ENCODE peak calls at places on chromosomes 13 and 19, in nine cellular contexts. O, H, B, M, S, U, T, K and Y are unnamed samples.

GRCh38 chr19:15187026-15188007 is 13.5 kb downstream of the NOTCH3 start:
- DNase-seq in T (no peak), B (no peak), U (no peak), S (no peak), M (no peak), K (no peak), O (no peak), H (no peak), Y (no peak)

GRCh38 chr13:105538346-105538745 is 997.1 kb downstream of the EFNB2 start:
- DNase-seq in T (no peak), B (no peak), U (no peak), K (no peak), O (no peak), H (no peak), M (no peak), S (no peak), Y (no peak)

GRCh38 chr13:110423689-110424302 is 116.7 kb downstream of the COL4A2 start:
- DNase-seq in K (no peak), S (no peak), B (no peak), M (no peak), H (no peak), T (no peak), U (no peak), O (no peak), Y (no peak)

GRCh38 chr19:45446295-45446694 is 21.5 kb upstream of the FOSB start:
- DNase-seq in T (no peak), U (peak; percentile 48), H (no peak), S (no peak), M (peak; percentile 69), B (no peak), O (no peak), K (no peak), Y (peak; percentile 43)

GRCh38 chr13:42985312-42986175 is 6.5 kb downstream of the EPSTI1 start:
- DNase-seq in S (no peak), B (no peak), M (peak; percentile 71), T (no peak), O (peak; percentile 15), K (no peak), H (no peak), U (peak; percentile 90), Y (peak; percentile 74)

GRCh38 chr19:39499082-39499642 is 415 bp downstream of the DLL3 start:
- DNase-seq in O (no peak), S (no peak), H (no peak), U (no peak), M (no peak), K (no peak), T (no peak), B (no peak), Y (peak; percentile 11)

GRCh38 chr19:45045671-45046353 is 7.0 kb downstream of the CLASRP start:
- DNase-seq in O (peak; percentile 50), T (no peak), U (no peak), H (no peak), B (no peak), S (no peak), M (no peak), K (no peak), Y (no peak)

GRCh38 chr19:13428352-13428751 is 77.9 kb downstream of the CACNA1A start:
- DNase-seq in T (no peak), S (no peak), B (no peak), O (no peak), H (no peak), K (no peak), M (peak; percentile 40), U (peak; percentile 14), Y (peak; percentile 2)

GRCh38 chr19:46173886-46174475 is 25.9 kb downstream of the IGFL2 start:
- DNase-seq in T (no peak), B (no peak), K (no peak), M (no peak), U (no peak), O (no peak), S (no peak), H (no peak), Y (no peak)

GRCh38 chr19:49408816-49409440 is 14.3 kb downstream of the PTH2 start:
- DNase-seq in U (no peak), B (no peak), T (no peak), M (no peak), S (no peak), H (no peak), O (no peak), K (no peak), Y (no peak)

GRCh38 chr13:51999525-51999924 is 11.7 kb downstream of the ATP7B start:
- DNase-seq in B (no peak), O (peak; percentile 79), U (peak; percentile 8), T (no peak), S (no peak), K (no peak), H (no peak), M (peak; percentile 31), Y (no peak)

GRCh38 chr19:623974-624373 is 9.4 kb downstream of the POLRMT start:
- DNase-seq in S (no peak), H (no peak), M (peak; percentile 86), B (no peak), K (no peak), O (no peak), T (no peak), U (peak; percentile 41), Y (peak; percentile 91)

GRCh38 chr19:35509861-35510625 is 3.4 kb downstream of the DMKN start:
- DNase-seq in H (peak; percentile 42), B (peak; percentile 82), O (peak; percentile 90), S (no peak), T (peak; percentile 78), K (no peak), U (peak; percentile 23), M (peak; percentile 32), Y (peak; percentile 26)

GRCh38 chr19:35511337-35511736 is 2.1 kb downstream of the DMKN start:
- DNase-seq in B (no peak), H (no peak), S (no peak), M (no peak), O (no peak), K (no peak), U (no peak), T (no peak), Y (no peak)

GRCh38 chr19:35512831-35513230 is 618 bp downstream of the DMKN start:
- DNase-seq in K (no peak), M (no peak), T (no peak), O (no peak), U (no peak), H (no peak), B (no peak), S (no peak), Y (no peak)

GRCh38 chr19:35509018-35509652 is 4.3 kb downstream of the DMKN start:
- DNase-seq in S (no peak), H (no peak), T (no peak), O (peak; percentile 87), U (no peak), M (no peak), B (peak; percentile 56), K (no peak), Y (no peak)

DNA sequence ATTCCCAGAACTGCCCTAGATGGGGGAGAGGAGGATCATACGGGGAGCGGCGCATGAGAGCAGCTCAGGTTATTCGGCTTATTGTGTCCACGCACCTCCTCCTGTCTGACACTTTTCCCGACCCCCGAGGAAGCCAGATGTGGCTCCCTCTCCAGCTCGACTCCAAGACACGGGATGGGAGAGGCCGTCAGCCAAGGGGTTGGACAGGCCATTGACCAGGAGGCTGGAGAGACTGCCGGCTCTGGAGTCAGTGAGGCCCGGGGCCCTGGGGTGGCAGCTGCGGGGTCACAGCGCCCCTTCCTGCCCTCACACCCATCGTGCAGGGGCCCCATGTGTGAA is 2.9 kb downstream of the DMKN start:
- DNase-seq in M (no peak), B (no peak), U (no peak), O (no peak), H (no peak), T (no peak), S (no peak), K (no peak), Y (no peak)
- TF ChIP-seq CTCF in M (no peak), B (no peak), U (no peak), O (no peak), H (no peak), T (no peak), S (peak; percentile 1), K (no peak), Y (no peak)

GRCh38 chr19:33022472-33023116 is 42.1 kb downstream of the RHPN2 start:
- DNase-seq in M (no peak), S (no peak), O (no peak), B (no peak), H (no peak), T (no peak), U (no peak), K (no peak), Y (no peak)
- TF ChIP-seq CTCF in M (no peak), S (no peak), O (no peak), B (no peak), H (no peak), T (no peak), U (no peak), K (no peak), Y (no peak)

DNA sequence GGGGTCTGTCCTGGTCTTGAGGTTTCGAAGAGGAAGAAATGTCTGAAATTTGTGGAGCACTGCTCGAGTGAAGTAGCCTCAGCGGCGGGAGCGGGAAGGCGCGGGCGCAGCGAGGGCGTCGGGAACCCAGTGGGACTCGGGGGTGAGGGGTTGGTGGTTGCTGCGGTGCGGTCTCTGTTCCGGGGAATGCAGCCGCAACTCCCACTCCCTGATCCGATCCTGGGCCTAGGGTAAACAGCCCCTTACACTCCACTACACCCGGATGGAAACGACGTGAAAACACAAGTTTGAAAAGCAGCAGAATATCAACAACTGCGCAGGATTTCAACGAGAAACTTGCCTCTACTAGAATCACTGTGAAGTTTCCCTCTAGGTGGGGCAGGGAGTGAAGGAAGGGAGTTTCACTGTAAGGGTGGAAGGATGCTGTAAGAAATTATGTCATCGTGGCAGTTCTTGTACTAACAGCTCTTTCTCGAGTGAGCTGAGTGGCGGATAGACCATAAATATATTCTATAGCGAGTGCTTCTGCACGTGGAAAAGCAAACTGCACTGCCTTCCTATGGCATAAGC is 2.0 kb upstream of the KLF12 start:
- DNase-seq in U (peak; percentile 60), M (peak; percentile 53), O (no peak), H (no peak), T (no peak), S (no peak), B (peak; percentile 26), K (no peak), Y (peak; percentile 38)
- TF ChIP-seq CTCF in U (peak; percentile 40), M (no peak), O (no peak), H (no peak), T (no peak), S (no peak), B (no peak), K (peak; percentile 20), Y (no peak)

GRCh38 chr19:5172859-5173577 is 167.6 kb downstream of the PTPRS start:
- DNase-seq in H (peak; percentile 80), O (peak; percentile 31), K (peak; percentile 85), B (no peak), T (peak; percentile 91), M (peak; percentile 98), S (no peak), U (peak; percentile 96), Y (peak; percentile 87)

GRCh38 chr19:5166262-5166661 is 174.3 kb downstream of the PTPRS start:
- DNase-seq in H (no peak), U (peak; percentile 77), T (no peak), B (no peak), S (no peak), O (no peak), M (peak; percentile 86), K (peak; percentile 8), Y (peak; percentile 16)

GRCh38 chr19:5171711-5172110 is 168.9 kb downstream of the PTPRS start:
- DNase-seq in B (no peak), M (no peak), S (no peak), K (no peak), T (no peak), O (no peak), U (no peak), H (no peak), Y (no peak)

GRCh38 chr19:5173993-5174392 is 166.6 kb downstream of the PTPRS start:
- DNase-seq in T (no peak), B (no peak), K (no peak), O (no peak), S (no peak), U (no peak), H (no peak), M (no peak), Y (no peak)

GRCh38 chr19:5170329-5170745 is 170.3 kb downstream of the PTPRS start:
- DNase-seq in S (no peak), K (no peak), M (no peak), H (no peak), U (no peak), T (no peak), O (no peak), B (peak; percentile 31), Y (no peak)
- TF ChIP-seq CTCF in S (peak; percentile 46), K (peak; percentile 45), M (peak; percentile 47), H (no peak), U (peak; percentile 47), T (peak; percentile 81), O (no peak), B (peak; percentile 36), Y (peak; percentile 53)